ENCODE peak calls at places on chromosomes 4 and X, in five cellular contexts. K, T, S, E and G are unnamed samples.

GRCh38 chr4:136713140-136713539 is 819.2 kb downstream of the PCDH18 start:
- DNase-seq in K (no peak), T (no peak), S (peak; percentile 67), E (no peak), G (no peak)

GRCh38 chr4:183960021-183960420 is 54.9 kb downstream of the STOX2 start:
- DNase-seq in K (no peak), T (peak; percentile 17), S (peak; percentile 96), E (peak; percentile 68), G (peak; percentile 13)

GRCh38 chr4:113462286-113462685 is 299.3 kb downstream of the CAMK2D start:
- DNase-seq in K (no peak), T (no peak), S (no peak), E (no peak), G (no peak)

GRCh38 chr4:73308286-73308685 is 49.7 kb upstream of the ANKRD17 start:
- DNase-seq in K (no peak), T (no peak), S (peak; percentile 40), E (no peak), G (no peak)

GRCh38 chr4:139014391-139015268 is 951 bp upstream of the NOCT start:
- DNase-seq in K (no peak), T (peak; percentile 77), S (peak; percentile 94), E (peak; percentile 15), G (peak; percentile 94)

GRCh38 chr4:30717208-30718020 is 2.8 kb upstream of the PCDH7 start:
- DNase-seq in K (peak; percentile 77), T (peak; percentile 7), S (no peak), E (peak; percentile 70), G (peak; percentile 51)

GRCh38 chr4:94135701-94136100 is 72.0 kb upstream of the SMARCAD1 start:
- DNase-seq in K (no peak), T (no peak), S (no peak), E (no peak), G (no peak)

GRCh38 chrX:120761810-120762209 is 113.9 kb downstream of the CT47B1 start:
- DNase-seq in K (no peak), T (no peak), S (no peak), E (no peak), G (no peak)

GRCh38 chrX:633043-633654 is 2.6 kb downstream of the SHOX start:
- DNase-seq in K (peak; percentile 19), T (no peak), S (no peak), E (no peak), G (no peak)

DNA sequence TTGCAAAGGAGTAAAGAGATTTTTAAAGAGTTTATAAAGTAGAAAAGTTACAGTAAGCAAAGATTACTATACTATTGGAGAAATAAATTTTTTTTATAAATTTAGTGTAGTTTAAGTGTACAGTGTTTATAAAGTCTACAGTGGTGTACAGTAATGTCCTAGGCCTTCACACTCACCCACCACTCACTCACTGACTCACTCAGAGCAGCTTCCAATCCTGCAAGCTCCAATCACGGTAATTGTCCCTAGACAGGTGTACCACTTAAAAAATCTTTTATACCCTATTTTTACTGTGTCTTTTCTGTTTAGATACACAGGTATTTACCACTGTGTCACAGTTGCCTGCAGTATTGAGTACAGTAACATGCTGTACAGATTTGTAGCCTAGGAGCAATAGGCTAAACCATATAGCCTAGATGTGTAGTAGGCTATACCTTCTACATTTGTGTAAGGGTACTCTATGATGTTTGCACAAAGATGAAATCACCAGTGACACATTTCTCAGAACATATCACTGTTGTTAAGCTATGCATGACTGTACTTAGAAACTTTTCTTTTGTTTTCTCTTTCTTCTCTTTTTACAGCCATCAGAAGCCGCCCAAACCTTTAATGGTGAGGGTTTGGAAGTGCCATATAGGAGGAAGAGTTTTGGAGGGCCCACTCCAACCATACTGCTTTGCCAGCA is 11.8 kb upstream of the SH3RF1 start:
- DNase-seq in K (no peak), T (no peak), S (no peak), E (no peak), G (no peak)
- H3K27ac ChIP-seq in K (no peak overlapping the region), T (peak overlapping the region; percentile 79), S (no peak overlapping the region), E (no peak overlapping the region), G (no peak overlapping the region)

GRCh38 chr4:2291705-2292651 is 30.1 kb upstream of the MXD4 start:
- DNase-seq in K (peak; percentile 71), T (no peak), S (no peak), E (peak; percentile 61), G (no peak)
- H3K27ac ChIP-seq in K (peak overlapping the region; percentile 40), T (no peak overlapping the region), S (no peak overlapping the region), E (no peak overlapping the region), G (no peak overlapping the region)

GRCh38 chr4:87853108-87853507 is 20.3 kb downstream of the MEPE start:
- DNase-seq in K (no peak), T (peak; percentile 15), S (peak; percentile 72), E (no peak), G (peak; percentile 36)
- H3K27ac ChIP-seq in K (no peak overlapping the region), T (no peak overlapping the region), S (no peak overlapping the region), E (no peak overlapping the region), G (no peak overlapping the region)

GRCh38 chr4:7904942-7905341 is 34.7 kb downstream of the AFAP1 start:
- DNase-seq in K (no peak), T (no peak), S (no peak), E (peak; percentile 77), G (no peak)
- H3K27ac ChIP-seq in K (peak overlapping the region; percentile 14), T (peak overlapping the region; percentile 82), S (no peak overlapping the region), E (peak overlapping the region; percentile 85), G (peak overlapping the region; percentile 68)

DNA sequence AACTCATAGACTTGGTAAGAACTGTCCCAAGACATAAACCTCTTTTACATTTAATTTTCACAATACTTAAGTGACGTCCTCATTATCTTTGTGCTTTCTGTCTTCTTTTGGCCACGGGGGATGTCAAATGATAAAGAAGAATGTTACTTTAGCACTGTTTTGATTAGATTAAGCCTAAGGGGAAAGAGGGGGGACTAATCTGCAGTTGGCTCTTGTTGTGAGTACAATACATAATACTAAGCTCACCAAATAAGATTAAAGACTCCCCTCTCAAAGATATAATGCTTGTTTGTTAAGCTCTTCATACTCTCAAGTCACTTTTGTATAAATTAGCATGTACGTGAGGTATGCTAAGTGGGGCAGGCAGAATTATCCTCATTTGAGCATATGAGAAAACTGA is 36.5 kb downstream of the OCRL start:
- DNase-seq in K (no peak), T (no peak), S (no peak), E (no peak), G (no peak)
- H3K27ac ChIP-seq in K (no peak overlapping the region), T (no peak overlapping the region), S (no peak overlapping the region), E (no peak overlapping the region), G (no peak overlapping the region)

GRCh38 chr4:15682790-15683495 is 1.3 kb downstream of the FAM200B start:
- DNase-seq in K (no peak), T (no peak), S (no peak), E (no peak), G (no peak)
- H3K27ac ChIP-seq in K (peak overlapping the region; percentile 99), T (peak overlapping the region; percentile 100), S (no peak overlapping the region), E (peak overlapping the region; percentile 88), G (no peak overlapping the region)

DNA sequence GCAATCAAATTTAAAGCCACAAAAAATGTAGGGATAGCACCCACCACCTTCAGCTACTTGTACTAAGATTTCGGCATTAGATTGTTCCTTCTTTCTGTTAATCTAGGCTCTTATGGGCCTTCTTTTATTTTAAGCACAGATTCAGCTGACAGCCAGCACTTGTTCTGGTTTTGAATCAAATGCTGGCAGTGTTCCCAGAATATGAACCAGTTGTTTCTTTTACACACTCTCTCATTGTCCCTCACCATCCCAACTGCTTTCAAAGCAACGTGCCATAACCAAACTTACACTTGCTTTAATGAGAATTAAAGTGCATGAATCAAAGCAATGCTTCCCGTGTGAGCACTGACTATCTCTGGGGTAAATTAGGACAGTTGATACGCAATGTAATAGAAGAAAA is 744.5 kb upstream of the FAM241A start:
- DNase-seq in K (no peak), T (no peak), S (no peak), E (no peak), G (no peak)
- H3K27ac ChIP-seq in K (no peak overlapping the region), T (no peak overlapping the region), S (no peak overlapping the region), E (no peak overlapping the region), G (no peak overlapping the region)

GRCh38 chrX:10118530-10118929 is 38.2 kb upstream of the CLCN4 start:
- DNase-seq in K (no peak), T (no peak), S (no peak), E (no peak), G (no peak)
- H3K27ac ChIP-seq in K (peak overlapping the region; percentile 45), T (peak overlapping the region; percentile 67), S (no peak overlapping the region), E (peak overlapping the region; percentile 64), G (no peak overlapping the region)

DNA sequence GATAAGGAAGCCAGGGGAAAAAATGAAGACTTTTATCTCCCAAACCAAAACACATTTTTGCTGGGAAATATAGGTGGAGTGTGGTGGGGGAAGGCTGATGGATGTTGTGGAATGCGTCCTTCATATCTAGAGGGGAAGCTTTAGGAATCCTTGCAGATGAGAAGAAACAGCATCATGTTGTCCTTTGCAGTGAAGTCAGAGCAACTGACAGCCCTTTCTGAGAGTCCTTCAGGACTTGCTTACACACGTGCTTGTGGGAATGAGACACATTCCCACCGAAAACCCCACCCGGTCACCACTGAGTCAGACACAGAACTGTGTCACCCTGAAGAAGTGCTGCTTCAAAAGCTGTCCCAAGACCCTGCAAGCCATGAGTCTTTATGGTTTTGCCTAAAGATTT is 81.5 kb downstream of the SHROOM2 start:
- DNase-seq in K (no peak), T (no peak), S (no peak), E (no peak), G (no peak)
- H3K27ac ChIP-seq in K (no peak overlapping the region), T (no peak overlapping the region), S (no peak overlapping the region), E (no peak overlapping the region), G (no peak overlapping the region)